ENCODE peak calls at places on chromosomes 12 and 14, in nine cellular contexts. Y is C1 segment of cervical spinal cord; P is effector CD8-positive, alpha-beta T cell; R is left cardiac atrium; O is WTC11; V is activated CD4-positive, alpha-beta T cell treated with anti-CD3 and anti-CD28 coated beads for 36 hours; J is NCI-H1092 treated with DMSO at 0.1 percent for 48 hours; H is NCI-H446 treated with DMSO at 0.1 percent for 48 hours; G is ecto neural progenitor cell. C is an unnamed sample.

GRCh38 chr12:53483225-53483978 is 15.9 kb downstream of the MAP3K12 start:
- DNase-seq in J (no peak), P (no peak), H (no peak), Y (no peak), G (no peak), O (no peak), R (no peak), V (no peak), C (no peak)

GRCh38 chr14:56868660-56869059 is 58.4 kb upstream of the OTX2 start:
- DNase-seq in Y (no peak), P (no peak), O (no peak), G (peak), V (no peak), H (no peak), R (no peak), J (no peak), C (no peak)

GRCh38 chr14:94173471-94173884 is 644 bp upstream of the PPP4R4 start:
- DNase-seq in P (no peak), G (no peak), O (peak), R (peak), H (no peak), J (no peak), Y (no peak), V (peak), C (no peak)

GRCh38 chr12:40971911-40972310 is 216.2 kb upstream of the PDZRN4 start:
- DNase-seq in J (no peak), R (no peak), G (no peak), H (peak), Y (no peak), V (no peak), O (no peak), P (no peak), C (no peak)

GRCh38 chr12:6182279-6182898 is 17.8 kb upstream of the CD9 start:
- DNase-seq in V (no peak), O (no peak), R (peak), Y (no peak), G (no peak), J (no peak), H (peak), P (no peak), C (peak)

GRCh38 chr12:88868062-88868461 is 287.8 kb upstream of the KITLG start:
- DNase-seq in J (no peak), G (no peak), O (no peak), P (no peak), R (no peak), Y (no peak), H (peak), V (no peak), C (no peak)

GRCh38 chr14:93322886-93323596 is 9.8 kb downstream of the BTBD7 start:
- DNase-seq in O (no peak), Y (no peak), R (no peak), H (no peak), P (no peak), J (no peak), G (no peak), V (no peak), C (no peak)

GRCh38 chr12:6961278-6961694 is 9.2 kb downstream of the PHB2 start:
- DNase-seq in V (peak), O (no peak), J (no peak), G (no peak), H (no peak), R (peak), Y (no peak), P (peak), C (peak)

GRCh38 chr14:34113051-34113511 is 162.2 kb upstream of the EGLN3 start:
- DNase-seq in R (no peak), G (no peak), P (no peak), H (no peak), O (no peak), Y (no peak), J (no peak), V (no peak), C (peak)

C was measured in epithelial cell of esophagus.